ENCODE peak calls at places on chromosomes 7 and 10, in eight cellular contexts. Y is neural progenitor cell, P is GM23338, G is SK-N-SH, C is GM23248, W is MM.1S, H is OCI-LY7, L is hepatocyte. I is an unnamed sample.

GRCh38 chr7:132123763-132124162 is 452.5 kb downstream of the PLXNA4 start:
- DNase-seq in Y (peak; percentile 71), P (peak; percentile 17), G (peak; percentile 30), C (no peak), W (no peak), H (no peak), L (no peak), I (no peak)

GRCh38 chr10:124743188-124744046 is 761 bp downstream of the FAM53B start:
- DNase-seq in Y (peak; percentile 63), P (peak; percentile 50), G (peak; percentile 74), C (peak; percentile 69), W (peak; percentile 40), H (peak; percentile 57), L (peak; percentile 41), I (no peak)

GRCh38 chr10:99426689-99427088 is 3.7 kb downstream of the GOT1 start:
- DNase-seq in Y (no peak), P (no peak), G (no peak), C (no peak), W (no peak), H (no peak), L (no peak), I (no peak)

GRCh38 chr7:101108330-101108857 is 18.5 kb upstream of the SERPINE1 start:
- DNase-seq in Y (peak; percentile 60), P (no peak), G (no peak), C (no peak), W (no peak), H (no peak), L (no peak), I (no peak)

GRCh38 chr10:102677736-102678354 is 33.6 kb downstream of the TRIM8 start:
- DNase-seq in Y (no peak), P (no peak), G (no peak), C (no peak), W (no peak), H (no peak), L (no peak), I (no peak)

GRCh38 chr10:44313706-44314307 is 71.1 kb downstream of the CXCL12 start:
- DNase-seq in Y (no peak), P (no peak), G (no peak), C (no peak), W (no peak), H (no peak), L (no peak), I (no peak)

GRCh38 chr10:79106651-79107050 is 37.9 kb downstream of the ZMIZ1 start:
- DNase-seq in Y (no peak), P (no peak), G (no peak), C (no peak), W (no peak), H (no peak), L (no peak), I (no peak)

GRCh38 chr10:16644146-16644545 is 122.5 kb upstream of the C1QL3 start:
- DNase-seq in Y (no peak), P (no peak), G (no peak), C (peak; percentile 20), W (no peak), H (no peak), L (no peak), I (no peak)

GRCh38 chr10:122301055-122301810 is 30.1 kb downstream of the BTBD16 start:
- DNase-seq in Y (no peak), P (no peak), G (no peak), C (peak; percentile 93), W (no peak), H (no peak), L (peak; percentile 44), I (no peak)

GRCh38 chr7:150978136-150978789 is at the start of gene KCNH2:
- DNase-seq in Y (peak; percentile 93), P (peak; percentile 88), G (peak; percentile 99), C (no peak), W (peak; percentile 73), H (peak; percentile 78), L (peak; percentile 73), I (no peak)

GRCh38 chr7:150975536-150976285 is 2.4 kb downstream of the KCNH2 start:
- DNase-seq in Y (no peak), P (no peak), G (peak; percentile 79), C (no peak), W (no peak), H (peak; percentile 36), L (no peak), I (no peak)

GRCh38 chr7:150976529-150977381 is 1.4 kb downstream of the KCNH2 start:
- DNase-seq in Y (peak; percentile 50), P (peak; percentile 74), G (peak; percentile 85), C (no peak), W (no peak), H (no peak), L (no peak), I (no peak)

GRCh38 chr7:150979706-150980390 is 1.7 kb upstream of the KCNH2 start:
- DNase-seq in Y (no peak), P (no peak), G (no peak), C (no peak), W (no peak), H (no peak), L (no peak), I (no peak)

DNA sequence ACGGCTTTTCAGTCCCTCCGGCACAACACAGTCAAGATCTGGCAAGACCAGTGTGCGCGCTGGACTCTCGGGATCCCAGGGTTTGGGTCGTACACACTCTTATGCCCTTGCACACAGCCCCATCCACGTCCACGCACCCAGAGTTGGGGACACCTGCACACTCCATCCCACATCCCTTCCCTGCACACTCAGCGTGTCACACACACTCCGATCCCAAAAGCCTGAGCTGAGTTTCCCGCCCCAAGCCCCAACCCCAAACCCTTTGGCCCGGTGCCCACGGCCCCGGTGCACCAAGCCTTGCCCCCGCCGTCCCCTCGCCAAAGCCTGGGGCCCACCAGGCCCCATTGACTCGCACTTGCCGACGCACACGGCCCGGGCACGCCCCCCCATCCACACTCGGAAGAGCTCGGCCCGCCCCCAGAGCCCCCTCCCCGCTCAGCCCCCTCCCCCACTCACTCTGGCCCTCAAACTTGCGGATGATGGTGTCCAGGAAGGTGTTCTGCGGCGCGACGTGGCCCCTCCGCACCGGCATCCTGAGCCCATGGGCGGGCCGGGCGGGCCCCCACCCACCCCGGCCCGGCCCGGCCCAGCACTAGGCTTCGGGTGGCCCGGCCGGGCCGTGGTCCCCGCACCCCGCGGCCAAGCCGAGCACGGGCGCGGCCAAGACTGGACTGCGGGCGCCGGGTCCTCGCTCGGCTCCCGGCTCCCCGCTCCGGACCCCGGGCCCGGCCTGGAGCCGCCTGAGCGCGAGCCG is 562 bp downstream of the KCNH2 start:
- DNase-seq in Y (peak; percentile 43), P (peak; percentile 39), G (peak; percentile 83), C (no peak), W (no peak), H (peak; percentile 28), L (no peak), I (no peak)
- TF ChIP-seq EZH2phosphoT487 in Y (no peak), P (no peak), G (no peak), C (no peak), W (no peak), H (no peak), L (no peak), I (no peak)

GRCh38 chr7:135979674-135980660 is 2.8 kb upstream of the MTPN start:
- DNase-seq in Y (no peak), P (no peak), G (no peak), C (peak; percentile 75), W (no peak), H (no peak), L (no peak), I (no peak)

GRCh38 chr7:135981958-135982646 is 4.9 kb upstream of the MTPN start:
- DNase-seq in Y (no peak), P (no peak), G (no peak), C (no peak), W (no peak), H (peak; percentile 41), L (no peak), I (no peak)

GRCh38 chr7:135978624-135979023 is 1.5 kb upstream of the MTPN start:
- DNase-seq in Y (no peak), P (no peak), G (no peak), C (no peak), W (no peak), H (no peak), L (no peak), I (no peak)

GRCh38 chr7:135977742-135978066 is 545 bp upstream of the MTPN start:
- DNase-seq in Y (no peak), P (no peak), G (no peak), C (no peak), W (no peak), H (no peak), L (no peak), I (no peak)

DNA sequence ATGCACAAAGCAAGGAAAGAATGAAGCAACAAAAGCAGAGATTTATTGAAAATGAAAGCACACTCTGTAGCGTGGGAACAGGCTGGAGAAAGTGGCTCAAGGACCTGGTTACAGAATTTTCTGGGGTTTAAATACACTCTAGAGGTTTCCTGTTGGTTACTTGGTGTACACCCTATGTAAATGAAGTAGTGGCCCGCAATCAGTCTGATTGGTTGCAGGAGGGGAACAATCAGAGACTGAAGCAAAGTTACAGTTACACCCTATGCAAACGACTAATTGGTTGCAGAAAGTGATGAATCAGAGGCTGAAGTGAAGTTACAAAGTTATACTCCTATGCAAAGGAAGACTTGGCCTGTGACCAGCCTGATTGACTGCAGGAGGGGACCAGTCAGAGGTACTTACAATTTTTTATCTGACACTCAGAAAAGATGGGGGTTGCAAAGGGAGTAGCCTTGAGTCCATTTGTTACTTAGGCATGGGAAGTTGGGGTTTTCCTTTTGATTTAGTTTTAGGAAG is 3.6 kb upstream of the MTPN start:
- DNase-seq in Y (no peak), P (no peak), G (no peak), C (peak; percentile 90), W (peak; percentile 97), H (peak; percentile 82), L (no peak), I (no peak)
- H3K27ac ChIP-seq in Y (no peak overlapping the region), P (no peak overlapping the region), G (peak overlapping the region; percentile 93), C (peak overlapping the region; percentile 94), W (no peak overlapping the region), H (peak overlapping the region; percentile 67), L (peak overlapping the region; percentile 24), I (no peak overlapping the region)

GRCh38 chr7:144659211-144659610 is 176.6 kb downstream of the TPK1 start:
- DNase-seq in Y (no peak), P (no peak), G (no peak), C (no peak), W (no peak), H (no peak), L (no peak), I (no peak)
- TF ChIP-seq EZH2phosphoT487 in Y (no peak), P (no peak), G (no peak), C (no peak), W (no peak), H (no peak), L (no peak), I (no peak)

GRCh38 chr10:32972929-32973328 is 14.9 kb upstream of the ITGB1 start:
- DNase-seq in Y (no peak), P (no peak), G (no peak), C (no peak), W (no peak), H (peak; percentile 69), L (no peak), I (no peak)

GRCh38 chr10:32976338-32976737 is 18.3 kb upstream of the ITGB1 start:
- DNase-seq in Y (no peak), P (no peak), G (no peak), C (no peak), W (no peak), H (no peak), L (no peak), I (no peak)

GRCh38 chr10:32970910-32971309 is 12.9 kb upstream of the ITGB1 start:
- DNase-seq in Y (no peak), P (no peak), G (no peak), C (no peak), W (no peak), H (no peak), L (no peak), I (no peak)

GRCh38 chr10:32971536-32972091 is 13.6 kb upstream of the ITGB1 start:
- DNase-seq in Y (no peak), P (no peak), G (no peak), C (no peak), W (peak; percentile 52), H (peak; percentile 92), L (peak; percentile 44), I (no peak)

GRCh38 chr10:32972454-32972853 is 14.4 kb upstream of the ITGB1 start:
- DNase-seq in Y (no peak), P (no peak), G (no peak), C (no peak), W (peak; percentile 11), H (peak; percentile 81), L (no peak), I (no peak)
- H3K27ac ChIP-seq in Y (no peak overlapping the region), P (no peak overlapping the region), G (no peak overlapping the region), C (no peak overlapping the region), W (peak overlapping the region; percentile 11), H (peak overlapping the region; percentile 99), L (peak overlapping the region; percentile 20), I (no peak overlapping the region)

I was measured in HCT116.